ENCODE peak calls at places on chromosomes 16 and 17, in six cellular contexts. V, F, J, E, H and I are unnamed samples. For H3K27me3, the result is how much of the 10 kb centered on the place peaks cover.

GRCh38 chr17:48024149-48025039 is 13.2 kb downstream of the COPZ2 start:
- DNase-seq in V (no peak), F (peak), J (peak), E (no peak), H (peak), I (peak)

GRCh38 chr17:42980274-42980765 is at the start of gene RUNDC1:
- DNase-seq in V (peak), F (peak), J (peak), E (peak), H (peak), I (peak)

GRCh38 chr16:7404217-7404616 is 71.6 kb downstream of the RBFOX1 start:
- DNase-seq in V (no peak), F (no peak), J (no peak), E (no peak), H (no peak), I (no peak)

GRCh38 chr16:86598607-86599318 is 20.4 kb downstream of the FOXL1 start:
- DNase-seq in V (no peak), F (no peak), J (no peak), E (no peak), H (no peak), I (no peak)

GRCh38 chr17:47741109-47741792 is 8.2 kb downstream of the TBX21 start:
- DNase-seq in V (no peak), F (no peak), J (no peak), E (no peak), H (no peak), I (no peak)

GRCh38 chr17:32944248-32945020 is 16.5 kb downstream of the TMEM98 start:
- DNase-seq in V (no peak), F (no peak), J (no peak), E (no peak), H (no peak), I (no peak)

GRCh38 chr17:21686165-21687015 is 5.9 kb upstream of the KCNJ18 start:
- DNase-seq in V (no peak), F (no peak), J (no peak), E (no peak), H (no peak), I (no peak)

GRCh38 chr16:85263214-85263613 is 150.9 kb upstream of the CIBAR2 start:
- DNase-seq in V (no peak), F (no peak), J (no peak), E (no peak), H (no peak), I (no peak)

GRCh38 chr16:69324585-69325253 is 5.7 kb downstream of the PDF start:
- DNase-seq in V (no peak), F (no peak), J (no peak), E (no peak), H (no peak), I (no peak)

GRCh38 chr16:47424846-47425245 is 36.0 kb downstream of the ITFG1 start:
- DNase-seq in V (no peak), F (no peak), J (no peak), E (no peak), H (no peak), I (no peak)

GRCh38 chr16:22967696-22968095 is 153.7 kb downstream of the HS3ST2 start:
- DNase-seq in V (no peak), F (no peak), J (no peak), E (no peak), H (no peak), I (no peak)

GRCh38 chr17:47275245-47275984 is 21.8 kb downstream of the ITGB3 start:
- DNase-seq in V (peak), F (peak), J (peak), E (peak), H (peak), I (peak)

GRCh38 chr17:69363488-69364210 is 36.7 kb upstream of the ABCA5 start:
- DNase-seq in V (peak), F (no peak), J (no peak), E (no peak), H (no peak), I (no peak)

GRCh38 chr17:82860606-82861392 is 21.0 kb upstream of the ZNF750 start:
- DNase-seq in V (no peak), F (no peak), J (no peak), E (no peak), H (no peak), I (no peak)

GRCh38 chr17:78697122-78697845 is 84.8 kb downstream of the CYTH1 start:
- DNase-seq in V (peak), F (peak), J (no peak), E (no peak), H (no peak), I (no peak)

GRCh38 chr17:13306310-13306962 is 288.6 kb upstream of the ELAC2 start:
- DNase-seq in V (peak), F (no peak), J (no peak), E (peak), H (no peak), I (no peak)

GRCh38 chr17:19397556-19398041 is 10.6 kb upstream of the MFAP4 start:
- DNase-seq in V (no peak), F (no peak), J (no peak), E (no peak), H (no peak), I (no peak)

GRCh38 chr17:82909322-82909904 is 69.6 kb upstream of the ZNF750 start:
- DNase-seq in V (no peak), F (no peak), J (no peak), E (no peak), H (no peak), I (no peak)

GRCh38 chr17:1785925-1786324 is 24.1 kb downstream of the SERPINF1 start:
- DNase-seq in V (peak), F (peak), J (no peak), E (no peak), H (no peak), I (peak)

GRCh38 chr17:37708616-37709212 is 36.1 kb downstream of the HNF1B start:
- DNase-seq in V (no peak), F (no peak), J (no peak), E (no peak), H (no peak), I (no peak)

GRCh38 chr16:83878838-83879237 is 20.1 kb upstream of the MLYCD start:
- DNase-seq in V (peak), F (no peak), J (no peak), E (peak), H (peak), I (no peak)

GRCh38 chr17:37648555-37648954 is 5.3 kb upstream of the DDX52 start:
- DNase-seq in V (peak), F (no peak), J (no peak), E (peak), H (no peak), I (no peak)

GRCh38 chr17:58338454-58338841 is 9.9 kb upstream of the TSPOAP1 start:
- DNase-seq in V (no peak), F (no peak), J (no peak), E (no peak), H (no peak), I (no peak)
- H3K4me3 ChIP-seq in V (no peak), F (no peak), J (no peak), E (no peak), H (no peak), I (no peak)

DNA sequence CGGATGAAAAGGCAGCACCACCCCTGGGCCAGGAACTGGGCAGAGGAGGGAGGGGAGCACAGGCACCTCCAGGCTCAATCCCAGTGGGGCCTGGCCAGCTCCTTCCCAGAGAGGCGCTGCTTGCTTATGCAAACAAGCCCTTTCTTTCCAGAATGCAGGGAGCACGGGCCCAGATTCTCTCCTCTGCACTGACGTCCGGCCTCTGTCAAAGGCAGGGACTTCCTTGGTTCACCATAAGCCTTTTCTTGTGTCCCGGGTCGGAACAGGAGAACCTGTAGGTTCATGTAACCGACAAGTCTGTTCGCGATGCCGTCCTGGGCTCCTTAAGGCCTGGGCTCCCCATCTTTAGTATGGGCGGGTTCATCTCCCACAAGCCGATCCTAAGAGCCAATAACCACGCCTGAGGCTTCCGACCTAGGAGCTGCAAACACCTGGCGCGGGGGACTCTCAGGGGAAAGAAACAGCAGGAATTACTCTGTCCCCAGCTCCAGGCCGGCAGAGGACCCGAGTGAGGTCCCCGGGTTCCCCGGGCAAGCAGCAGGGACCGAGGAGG is 16.3 kb downstream of the ENPP7 start:
- DNase-seq in V (no peak), F (no peak), J (no peak), E (no peak), H (no peak), I (no peak)
- H3K27me3 ChIP-seq in V (under half), F (half or more), J (half or more), E (under half), H (half or more), I (under half)

GRCh38 chr17:41103896-41104295 is 1.3 kb upstream of the KRTAP4-9 start:
- DNase-seq in V (no peak), F (no peak), J (no peak), E (no peak), H (no peak), I (no peak)
- H3K4me3 ChIP-seq in V (no peak), F (no peak), J (no peak), E (no peak), H (no peak), I (no peak)

GRCh38 chr17:67164298-67164697 is 80.7 kb downstream of the HELZ start:
- DNase-seq in V (peak), F (no peak), J (no peak), E (no peak), H (no peak), I (no peak)
- H3K27me3 ChIP-seq in V (under half), F (under half), J (under half), E (under half), H (under half), I (under half)

DNA sequence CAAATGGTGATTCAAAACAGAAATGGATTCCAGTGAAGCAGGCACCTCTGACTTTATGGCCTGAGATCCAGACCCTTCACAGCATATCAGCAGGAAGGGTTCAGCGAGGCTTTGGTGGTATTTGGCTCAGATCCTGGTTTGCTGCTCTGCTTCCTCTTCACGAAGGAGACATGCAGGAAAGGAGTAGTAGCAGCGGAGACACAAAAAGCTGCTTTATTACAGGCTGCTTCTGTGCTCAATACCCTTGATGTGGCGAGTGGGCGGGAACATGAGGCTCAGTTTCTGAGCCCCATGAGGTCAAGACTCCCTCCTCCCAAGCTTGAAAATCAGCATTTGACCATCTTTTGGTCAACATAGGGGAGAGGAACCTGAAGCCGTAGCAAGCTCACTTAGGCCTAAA is 213.3 kb upstream of the AXIN2 start:
- DNase-seq in V (no peak), F (no peak), J (no peak), E (no peak), H (no peak), I (no peak)
- H3K4me3 ChIP-seq in V (no peak), F (no peak), J (no peak), E (no peak), H (no peak), I (no peak)

GRCh38 chr16:87647431-87648185 is 45.3 kb downstream of the JPH3 start:
- DNase-seq in V (no peak), F (no peak), J (no peak), E (no peak), H (no peak), I (no peak)

GRCh38 chr16:87644186-87644585 is 41.9 kb downstream of the JPH3 start:
- DNase-seq in V (no peak), F (no peak), J (no peak), E (no peak), H (no peak), I (no peak)

GRCh38 chr16:87644596-87644995 is 42.3 kb downstream of the JPH3 start:
- DNase-seq in V (no peak), F (no peak), J (no peak), E (no peak), H (no peak), I (no peak)

GRCh38 chr16:87648236-87648635 is 45.9 kb downstream of the JPH3 start:
- DNase-seq in V (no peak), F (no peak), J (no peak), E (no peak), H (no peak), I (no peak)

DNA sequence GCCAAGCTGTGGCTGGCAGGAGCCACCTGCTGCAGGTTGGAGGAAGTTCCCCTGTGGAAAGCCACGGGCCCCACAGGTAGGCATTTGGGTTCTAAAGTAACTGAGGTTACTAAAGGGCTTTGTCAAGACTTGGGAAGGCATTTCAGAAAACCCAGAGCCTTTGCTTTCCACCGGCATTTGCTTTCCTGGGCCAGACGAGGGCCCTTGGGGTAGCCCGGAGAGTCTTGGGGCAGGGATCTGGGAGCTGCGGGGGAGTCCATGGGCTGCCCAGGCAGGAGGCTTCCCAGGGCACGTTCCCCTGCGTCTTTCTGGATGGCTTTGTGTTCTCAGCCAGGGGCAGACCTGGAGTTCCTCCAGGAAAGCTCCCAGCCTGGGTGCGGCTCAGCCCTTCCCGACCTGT is 43.5 kb downstream of the JPH3 start:
- DNase-seq in V (no peak), F (no peak), J (no peak), E (no peak), H (no peak), I (no peak)
- H3K27me3 ChIP-seq in V (under half), F (under half), J (under half), E (under half), H (under half), I (under half)

GRCh38 chr17:77461277-77462057 is 320.7 kb downstream of the SEC14L1 start:
- DNase-seq in V (no peak), F (no peak), J (no peak), E (no peak), H (no peak), I (no peak)
- H3K4me3 ChIP-seq in V (no peak), F (no peak), J (no peak), E (no peak), H (no peak), I (no peak)

GRCh38 chr16:827513-827912 is 27.0 kb upstream of the GNG13 start:
- DNase-seq in V (no peak), F (no peak), J (no peak), E (no peak), H (no peak), I (no peak)

GRCh38 chr16:822909-823297 is 22.4 kb upstream of the GNG13 start:
- DNase-seq in V (no peak), F (no peak), J (no peak), E (no peak), H (no peak), I (no peak)

GRCh38 chr16:824601-825000 is 24.1 kb upstream of the GNG13 start:
- DNase-seq in V (no peak), F (no peak), J (no peak), E (no peak), H (no peak), I (no peak)

GRCh38 chr16:824194-824593 is 23.7 kb upstream of the GNG13 start:
- DNase-seq in V (no peak), F (no peak), J (no peak), E (no peak), H (no peak), I (no peak)

GRCh38 chr16:825298-826061 is 24.9 kb upstream of the GNG13 start:
- DNase-seq in V (peak), F (peak), J (no peak), E (no peak), H (no peak), I (no peak)
- H3K27me3 ChIP-seq in V (under half), F (under half), J (under half), E (under half), H (under half), I (under half)

DNA sequence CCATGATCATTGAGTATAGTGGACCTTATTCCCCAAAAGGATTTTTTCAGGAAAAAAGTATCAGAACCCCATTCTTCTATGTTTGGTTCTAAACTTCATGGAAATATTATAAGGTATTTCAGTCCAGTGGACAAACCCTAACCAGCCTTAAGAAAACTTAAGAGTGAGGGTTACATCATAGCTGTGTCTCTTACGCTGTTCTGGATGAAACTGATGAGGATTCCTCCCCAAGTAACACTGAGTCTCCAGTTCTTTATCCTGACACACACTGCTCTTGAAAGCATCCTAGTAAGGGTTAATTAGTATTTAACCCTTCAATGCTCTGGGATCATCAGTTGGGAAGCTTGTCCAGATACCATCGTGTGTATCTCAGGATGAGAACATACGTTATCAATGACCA is 5.0 kb downstream of the LYRM1 start:
- DNase-seq in V (no peak), F (no peak), J (no peak), E (no peak), H (no peak), I (no peak)
- H3K4me3 ChIP-seq in V (no peak), F (no peak), J (no peak), E (no peak), H (no peak), I (no peak)

GRCh38 chr16:4599545-4599944 is 15.1 kb downstream of the UBALD1 start:
- DNase-seq in V (no peak), F (no peak), J (no peak), E (no peak), H (no peak), I (no peak)
- H3K27me3 ChIP-seq in V (under half), F (under half), J (under half), E (under half), H (under half), I (under half)